ENCODE peak calls at places on chromosomes 11 and 22, in eight cellular contexts. R is spleen, N is thyroid gland, B is esophagus squamous epithelium, P is IMR-90, E is HCT116, Y is right lobe of liver, C is suprapubic skin. Q is an unnamed sample.

GRCh38 chr22:46592390-46592872 is 27.8 kb upstream of the GRAMD4 start:
- DNase-seq in R (peak; percentile 92), N (peak; percentile 63), B (no peak), P (peak; percentile 71), E (no peak), Y (peak; percentile 51), C (no peak), Q (no peak)

GRCh38 chr11:42631223-42631843 is 680.5 kb upstream of the API5 start:
- DNase-seq in R (no peak), N (no peak), B (no peak), P (no peak), E (no peak), Y (no peak), C (no peak), Q (no peak)

GRCh38 chr11:124899376-124900145 is 1.9 kb upstream of the ROBO4 start:
- DNase-seq in R (no peak), N (no peak), B (no peak), P (no peak), E (no peak), Y (no peak), C (no peak), Q (no peak)

GRCh38 chr11:45272701-45273100 is 13.4 kb downstream of the SYT13 start:
- DNase-seq in R (no peak), N (no peak), B (no peak), P (no peak), E (no peak), Y (no peak), C (no peak), Q (no peak)

GRCh38 chr11:3221408-3222002 is 2.9 kb upstream of the MRGPRG start:
- DNase-seq in R (no peak), N (no peak), B (no peak), P (no peak), E (no peak), Y (peak; percentile 36), C (no peak), Q (no peak)

GRCh38 chr11:65424200-65425104 is 1.9 kb downstream of the NEAT1 start:
- DNase-seq in R (peak; percentile 87), N (peak; percentile 32), B (no peak), P (peak; percentile 54), E (no peak), Y (peak; percentile 76), C (peak; percentile 82), Q (peak; percentile 51)

GRCh38 chr22:42688241-42688913 is 32.3 kb downstream of the A4GALT start:
- DNase-seq in R (no peak), N (peak; percentile 92), B (no peak), P (peak; percentile 93), E (no peak), Y (peak; percentile 81), C (peak; percentile 94), Q (peak; percentile 94)

GRCh38 chr11:39365809-39366436 is 2093.5 kb downstream of the LRRC4C start:
- DNase-seq in R (no peak), N (no peak), B (no peak), P (no peak), E (no peak), Y (no peak), C (no peak), Q (no peak)

GRCh38 chr11:71342951-71343827 is 90.8 kb upstream of the SHANK2 start:
- DNase-seq in R (peak; percentile 68), N (peak; percentile 48), B (no peak), P (peak; percentile 15), E (peak; percentile 40), Y (peak; percentile 63), C (no peak), Q (no peak)

GRCh38 chr11:129960216-129961214 is 42.1 kb downstream of the PRDM10 start:
- DNase-seq in R (no peak), N (no peak), B (no peak), P (peak; percentile 96), E (peak; percentile 56), Y (no peak), C (no peak), Q (no peak)

GRCh38 chr22:42343136-42343484 is 72.7 kb upstream of the TCF20 start:
- DNase-seq in R (no peak), N (peak; percentile 55), B (no peak), P (no peak), E (no peak), Y (no peak), C (no peak), Q (no peak)

GRCh38 chr11:88886796-88887195 is 179.0 kb downstream of the GRM5 start:
- DNase-seq in R (no peak), N (no peak), B (no peak), P (peak; percentile 46), E (peak; percentile 55), Y (peak; percentile 56), C (no peak), Q (no peak)

GRCh38 chr22:25853078-25853477 is 111.1 kb downstream of the MYO18B start:
- DNase-seq in R (no peak), N (no peak), B (no peak), P (no peak), E (no peak), Y (no peak), C (no peak), Q (no peak)

GRCh38 chr11:33952805-33953204 is 60.9 kb upstream of the LMO2 start:
- DNase-seq in R (no peak), N (no peak), B (no peak), P (no peak), E (no peak), Y (no peak), C (no peak), Q (no peak)

GRCh38 chr11:43574949-43575915 is 105.3 kb upstream of the HSD17B12 start:
- DNase-seq in R (no peak), N (no peak), B (no peak), P (peak; percentile 82), E (no peak), Y (no peak), C (no peak), Q (no peak)

GRCh38 chr11:35237345-35237744 is 98.4 kb downstream of the CD44 start:
- DNase-seq in R (no peak), N (peak; percentile 67), B (no peak), P (no peak), E (no peak), Y (no peak), C (no peak), Q (no peak)

GRCh38 chr11:70503878-70504240 is 105.5 kb downstream of the CTTN start:
- DNase-seq in R (peak; percentile 39), N (no peak), B (no peak), P (no peak), E (no peak), Y (no peak), C (no peak), Q (no peak)

GRCh38 chr11:788009-788640 is 1.8 kb downstream of the CEND1 start:
- DNase-seq in R (no peak), N (no peak), B (no peak), P (no peak), E (no peak), Y (no peak), C (no peak), Q (no peak)
- TF ChIP-seq CTCF in R (no peak), N (no peak), B (no peak), P (no peak), E (peak; percentile 12), Y (no peak), C (no peak), Q (no peak)

DNA sequence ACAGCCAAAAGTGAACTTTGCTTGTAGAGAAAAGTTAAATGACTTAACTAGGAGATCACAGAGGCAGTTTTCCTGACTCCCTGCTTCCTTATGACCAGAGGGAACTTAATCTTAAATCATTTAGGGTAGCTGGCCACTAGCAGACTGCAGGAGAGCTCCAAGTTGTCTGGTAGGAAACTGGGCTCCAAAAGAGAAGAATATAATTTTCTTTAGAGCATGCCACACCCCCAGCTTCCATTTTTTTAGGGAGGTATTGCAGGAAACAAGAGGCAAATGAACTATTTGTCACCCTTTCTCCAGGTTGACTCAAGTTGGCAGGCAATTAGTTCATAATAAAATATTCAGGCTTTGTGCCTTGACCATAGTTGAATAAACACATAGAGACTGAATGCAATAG is 2.6 kb downstream of the METTL15 start:
- DNase-seq in R (no peak), N (no peak), B (no peak), P (no peak), E (no peak), Y (no peak), C (no peak), Q (no peak)
- TF ChIP-seq POLR2A in R (no peak), N (no peak), B (no peak), P (peak; percentile 10), E (no peak), Y (no peak), C (no peak), Q (no peak)

GRCh38 chr11:15993360-15993759 is 363.0 kb downstream of the SOX6 start:
- DNase-seq in R (no peak), N (no peak), B (no peak), P (no peak), E (no peak), Y (no peak), C (no peak), Q (no peak)
- H3K27me3 ChIP-seq in R (no peaks in the 10 kb centered on the region), N (no peaks in the 10 kb centered on the region), B (no peaks in the 10 kb centered on the region), P (no peaks in the 10 kb centered on the region), E (peaks cover 9% of the 10 kb centered on the region), Y (no peaks in the 10 kb centered on the region), C (no peaks in the 10 kb centered on the region), Q (no peaks in the 10 kb centered on the region)

GRCh38 chr11:76030286-76030685 is 176.0 kb downstream of the WNT11 start:
- DNase-seq in R (no peak), N (no peak), B (no peak), P (peak; percentile 70), E (no peak), Y (no peak), C (no peak), Q (no peak)

GRCh38 chr11:76038608-76039007 is 167.7 kb downstream of the WNT11 start:
- DNase-seq in R (no peak), N (no peak), B (no peak), P (no peak), E (no peak), Y (no peak), C (no peak), Q (no peak)

GRCh38 chr11:76033699-76034098 is 172.6 kb downstream of the WNT11 start:
- DNase-seq in R (no peak), N (no peak), B (no peak), P (no peak), E (no peak), Y (no peak), C (no peak), Q (no peak)

GRCh38 chr11:76030973-76031590 is 175.2 kb downstream of the WNT11 start:
- DNase-seq in R (no peak), N (no peak), B (no peak), P (no peak), E (no peak), Y (no peak), C (no peak), Q (no peak)

GRCh38 chr11:76035020-76035419 is 171.3 kb downstream of the WNT11 start:
- DNase-seq in R (no peak), N (no peak), B (no peak), P (no peak), E (no peak), Y (no peak), C (no peak), Q (no peak)
- TF ChIP-seq CTCF in R (no peak), N (no peak), B (no peak), P (no peak), E (no peak), Y (no peak), C (no peak), Q (no peak)

Q was measured in uterus.